ENCODE peak calls at places on chromosomes 5 and 9, in six cellular contexts. D is HepG2, B is A549, V is K562, P is GM12878, U is endothelial cell of umbilical vein. O is an unnamed sample.

GRCh38 chr5:89047591-89047990 is 164.6 kb upstream of the MEF2C start:
- DNase-seq in D (no peak), B (no peak), V (no peak), P (no peak), U (no peak), O (no peak)

GRCh38 chr9:84373975-84374374 is 33.4 kb upstream of the SLC28A3 start:
- DNase-seq in D (no peak), B (no peak), V (no peak), P (no peak), U (no peak), O (no peak)

GRCh38 chr5:141149812-141150211 is at the start of gene PCDHB6:
- DNase-seq in D (peak), B (peak), V (peak), P (no peak), U (peak), O (peak)

GRCh38 chr5:134572811-134573210 is 47.3 kb downstream of the JADE2 start:
- DNase-seq in D (no peak), B (no peak), V (no peak), P (no peak), U (no peak), O (no peak)

GRCh38 chr5:141878186-141878770 is at the start of gene PCDH1:
- DNase-seq in D (no peak), B (no peak), V (peak), P (no peak), U (peak), O (no peak)

GRCh38 chr5:176548967-176549444 is at the start of gene CDHR2:
- DNase-seq in D (peak), B (no peak), V (no peak), P (no peak), U (no peak), O (no peak)

GRCh38 chr9:103397868-103398600 is 402.9 kb downstream of the CYLC2 start:
- DNase-seq in D (peak), B (peak), V (peak), P (no peak), U (no peak), O (peak)

GRCh38 chr5:57327934-57328333 is 154.1 kb downstream of the GPBP1 start:
- DNase-seq in D (peak), B (no peak), V (no peak), P (no peak), U (no peak), O (no peak)

GRCh38 chr5:67353500-67353931 is 156.9 kb upstream of the CD180 start:
- DNase-seq in D (no peak), B (no peak), V (no peak), P (no peak), U (no peak), O (no peak)

GRCh38 chr5:52690236-52690685 is 97.5 kb upstream of the ITGA1 start:
- DNase-seq in D (no peak), B (no peak), V (no peak), P (no peak), U (peak), O (no peak)

GRCh38 chr9:23820731-23821399 is 5.2 kb downstream of the ELAVL2 start:
- DNase-seq in D (no peak), B (no peak), V (no peak), P (no peak), U (no peak), O (no peak)

GRCh38 chr9:25964239-25964638 is 286.0 kb upstream of the TUSC1 start:
- DNase-seq in D (peak), B (peak), V (no peak), P (no peak), U (peak), O (peak)

GRCh38 chr5:68685861-68686260 is 408.0 kb upstream of the SLC30A5 start:
- DNase-seq in D (no peak), B (no peak), V (no peak), P (no peak), U (no peak), O (no peak)

GRCh38 chr9:93020785-93021670 is 37.5 kb upstream of the SUSD3 start:
- DNase-seq in D (no peak), B (no peak), V (no peak), P (no peak), U (no peak), O (peak)

GRCh38 chr9:84668204-84669007 is 1.1 kb upstream of the NTRK2 start:
- DNase-seq in D (no peak), B (peak), V (no peak), P (no peak), U (peak), O (peak)

GRCh38 chr5:74310386-74310785 is 330.1 kb downstream of the ENC1 start:
- DNase-seq in D (no peak), B (no peak), V (no peak), P (no peak), U (no peak), O (no peak)

GRCh38 chr5:1552469-1553255 is 28.9 kb upstream of the LPCAT1 start:
- DNase-seq in D (peak), B (no peak), V (no peak), P (no peak), U (no peak), O (no peak)

GRCh38 chr9:127982912-127983311 is 2.1 kb upstream of the EEIG1 start:
- DNase-seq in D (no peak), B (no peak), V (no peak), P (no peak), U (no peak), O (no peak)

GRCh38 chr5:142925795-142926194 is 155.6 kb downstream of the ARHGAP26 start:
- DNase-seq in D (no peak), B (no peak), V (no peak), P (no peak), U (peak), O (no peak)

GRCh38 chr9:130927995-130928900 is 10.8 kb downstream of the FIBCD1 start:
- DNase-seq in D (peak), B (peak), V (peak), P (peak), U (peak), O (no peak)

GRCh38 chr5:92242170-92242569 is 859.1 kb upstream of the ARRDC3 start:
- DNase-seq in D (no peak), B (no peak), V (no peak), P (no peak), U (no peak), O (no peak)

GRCh38 chr9:78297672-78297961 is 692 bp downstream of the PSAT1 start:
- DNase-seq in D (no peak), B (no peak), V (no peak), P (no peak), U (no peak), O (no peak)

GRCh38 chr5:102678267-102679058 is 76.6 kb upstream of the PAM start:
- DNase-seq in D (no peak), B (no peak), V (no peak), P (no peak), U (no peak), O (no peak)

GRCh38 chr9:107739601-107740082 is 250.1 kb upstream of the KLF4 start:
- DNase-seq in D (no peak), B (no peak), V (no peak), P (no peak), U (no peak), O (no peak)

GRCh38 chr9:107738789-107739188 is 249.2 kb upstream of the KLF4 start:
- DNase-seq in D (no peak), B (no peak), V (no peak), P (no peak), U (no peak), O (no peak)

GRCh38 chr9:107737610-107737986 is 248.0 kb upstream of the KLF4 start:
- DNase-seq in D (no peak), B (no peak), V (no peak), P (no peak), U (no peak), O (no peak)

GRCh38 chr9:107740088-107740980 is 250.8 kb upstream of the KLF4 start:
- DNase-seq in D (no peak), B (no peak), V (no peak), P (no peak), U (no peak), O (no peak)

GRCh38 chr9:107737987-107738743 is 248.6 kb upstream of the KLF4 start:
- DNase-seq in D (no peak), B (no peak), V (no peak), P (no peak), U (peak), O (no peak)
- TF ChIP-seq MYC in D (no peak), B (no peak), V (no peak), P (no peak), U (no peak), O (no peak)

GRCh38 chr5:139683295-139684271 is 35.4 kb downstream of the CXXC5 start:
- DNase-seq in D (no peak), B (no peak), V (no peak), P (no peak), U (no peak), O (peak)
- TF ChIP-seq MYC in D (no peak), B (no peak), V (no peak), P (no peak), U (no peak), O (no peak)

GRCh38 chr5:150256416-150257064 is 33.0 kb downstream of the CAMK2A start:
- DNase-seq in D (peak), B (peak), V (peak), P (no peak), U (no peak), O (no peak)
- TF ChIP-seq MYC in D (no peak), B (no peak), V (no peak), P (no peak), U (no peak), O (no peak)

GRCh38 chr5:10291736-10292135 is 16.0 kb downstream of the CMBL start:
- DNase-seq in D (no peak), B (no peak), V (no peak), P (no peak), U (no peak), O (no peak)

GRCh38 chr5:10289991-10290390 is 17.7 kb downstream of the CMBL start:
- DNase-seq in D (no peak), B (no peak), V (no peak), P (no peak), U (no peak), O (no peak)

GRCh38 chr5:10286552-10287227 is 21.0 kb downstream of the CMBL start:
- DNase-seq in D (no peak), B (no peak), V (no peak), P (no peak), U (no peak), O (no peak)

GRCh38 chr5:10288600-10289213 is 19.0 kb downstream of the CMBL start:
- DNase-seq in D (no peak), B (no peak), V (no peak), P (no peak), U (no peak), O (no peak)

DNA sequence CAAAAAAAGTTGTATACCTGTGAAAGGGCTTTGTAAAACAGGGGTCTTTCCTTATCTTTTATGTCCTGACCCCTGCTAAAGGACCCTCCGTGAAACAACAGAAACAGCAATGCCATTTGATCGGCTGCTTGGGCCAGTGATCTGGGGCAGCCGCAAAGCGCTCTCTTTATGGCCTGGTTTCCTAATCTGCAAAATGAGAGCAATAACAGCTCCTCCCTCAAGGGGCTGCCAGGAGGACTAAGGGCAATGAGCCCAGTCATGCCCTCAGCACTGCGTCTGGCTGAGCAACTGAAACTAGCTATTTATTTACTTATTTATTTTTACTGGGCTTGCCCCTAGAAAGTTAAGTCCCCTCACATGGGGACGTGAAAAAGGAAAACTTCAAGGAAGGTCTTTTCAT is 18.3 kb downstream of the CMBL start:
- DNase-seq in D (no peak), B (no peak), V (no peak), P (no peak), U (no peak), O (no peak)
- TF ChIP-seq MYC in D (no peak), B (no peak), V (no peak), P (no peak), U (no peak), O (no peak)

GRCh38 chr9:96044401-96044800 is 168.9 kb downstream of the ERCC6L2 start:
- DNase-seq in D (no peak), B (no peak), V (no peak), P (no peak), U (no peak), O (no peak)
- TF ChIP-seq MYC in D (no peak), B (no peak), V (no peak), P (no peak), U (no peak), O (no peak)

GRCh38 chr5:43637416-43637815 is 34.4 kb downstream of the NNT start:
- DNase-seq in D (no peak), B (no peak), V (no peak), P (no peak), U (no peak), O (no peak)

GRCh38 chr5:43634621-43635020 is 31.6 kb downstream of the NNT start:
- DNase-seq in D (no peak), B (no peak), V (no peak), P (no peak), U (no peak), O (peak)

GRCh38 chr5:43636076-43636475 is 33.1 kb downstream of the NNT start:
- DNase-seq in D (no peak), B (no peak), V (no peak), P (no peak), U (no peak), O (no peak)

GRCh38 chr5:43638107-43638506 is 35.1 kb downstream of the NNT start:
- DNase-seq in D (no peak), B (no peak), V (no peak), P (no peak), U (no peak), O (no peak)

GRCh38 chr5:43635374-43635773 is 32.4 kb downstream of the NNT start:
- DNase-seq in D (no peak), B (no peak), V (no peak), P (no peak), U (no peak), O (no peak)
- TF ChIP-seq MYC in D (no peak), B (no peak), V (no peak), P (no peak), U (no peak), O (no peak)

DNA sequence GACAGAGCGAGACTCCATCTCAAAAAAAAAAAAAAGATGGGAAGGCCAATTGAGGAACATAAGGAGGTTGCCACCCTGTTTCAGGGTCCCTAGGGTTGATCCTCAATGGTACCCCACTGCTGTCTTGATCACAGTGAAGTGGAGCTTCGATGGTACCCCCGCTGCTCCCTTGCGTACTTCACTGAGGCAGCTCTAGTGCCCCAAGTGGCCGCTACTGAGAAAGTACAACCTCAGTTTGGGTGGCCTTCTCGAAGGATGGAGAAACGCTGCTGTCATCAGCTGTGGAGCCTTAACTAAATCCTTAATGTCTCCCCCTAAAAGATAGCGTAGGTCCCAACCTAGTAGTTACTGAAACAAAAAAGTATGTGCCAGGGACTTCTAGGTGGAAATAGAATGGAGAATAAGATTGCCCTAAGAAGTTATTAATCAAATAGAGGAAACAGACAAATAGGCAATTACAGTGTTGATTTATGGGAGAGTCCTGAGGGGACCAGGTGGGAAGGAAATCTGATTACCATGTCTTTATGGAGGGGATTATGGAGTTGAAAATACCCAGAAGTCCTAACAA is 6.3 kb downstream of the TESK1 start:
- DNase-seq in D (peak), B (peak), V (peak), P (no peak), U (peak), O (peak)
- TF ChIP-seq MYC in D (no peak), B (no peak), V (no peak), P (no peak), U (no peak), O (no peak)

GRCh38 chr9:89114741-89115140 is 63.9 kb downstream of the SHC3 start:
- DNase-seq in D (no peak), B (no peak), V (no peak), P (no peak), U (no peak), O (no peak)
- TF ChIP-seq MYC in D (no peak), B (no peak), V (no peak), P (no peak), U (no peak), O (no peak)

GRCh38 chr5:14157494-14157782 is 14.3 kb downstream of the TRIO start:
- DNase-seq in D (no peak), B (no peak), V (no peak), P (no peak), U (no peak), O (no peak)
- TF ChIP-seq MYC in D (no peak), B (no peak), V (no peak), P (no peak), U (no peak), O (no peak)

O was measured in NB4.